ENCODE peak calls at places on chromosome 16, in six cellular contexts. F is SK-N-SH, N is HepG2, U is K562, V is GM12892, M is H1. E is an unnamed sample.

GRCh38 chr16:79150626-79151025 is 449.9 kb downstream of the MAF start:
- DNase-seq in F (no peak), N (no peak), U (no peak), V (no peak), M (no peak), E (no peak)

GRCh38 chr16:24580665-24581064 is 41.3 kb downstream of the RBBP6 start:
- DNase-seq in F (peak; percentile 41), N (no peak), U (no peak), V (no peak), M (no peak), E (no peak)

GRCh38 chr16:53502331-53503269 is at the start of gene AKTIP:
- DNase-seq in F (peak; percentile 65), N (no peak), U (peak; percentile 22), V (no peak), M (no peak), E (peak; percentile 49)

GRCh38 chr16:57194512-57194911 is 8.4 kb downstream of the RSPRY1 start:
- DNase-seq in F (peak; percentile 25), N (peak; percentile 96), U (no peak), V (no peak), M (no peak), E (no peak)

GRCh38 chr16:82124651-82125050 is 45.4 kb downstream of the MPHOSPH6 start:
- DNase-seq in F (no peak), N (no peak), U (no peak), V (no peak), M (no peak), E (no peak)

GRCh38 chr16:427295-427694 is 1.8 kb downstream of the RAB11FIP3 start:
- DNase-seq in F (no peak), N (no peak), U (no peak), V (no peak), M (no peak), E (no peak)

GRCh38 chr16:82995927-82996441 is 369.2 kb downstream of the CDH13 start:
- DNase-seq in F (no peak), N (no peak), U (no peak), V (no peak), M (no peak), E (no peak)

GRCh38 chr16:66714659-66715307 is 18.2 kb upstream of the CMTM4 start:
- DNase-seq in F (peak; percentile 46), N (no peak), U (no peak), V (no peak), M (no peak), E (no peak)

GRCh38 chr16:84599528-84600202 is 18.2 kb downstream of the COTL1 start:
- DNase-seq in F (peak; percentile 65), N (peak; percentile 95), U (peak; percentile 66), V (no peak), M (peak; percentile 50), E (no peak)

GRCh38 chr16:84810518-84811273 is 9.1 kb upstream of the CRISPLD2 start:
- DNase-seq in F (no peak), N (no peak), U (no peak), V (no peak), M (no peak), E (no peak)

GRCh38 chr16:25426829-25427228 is 169.2 kb upstream of the ZKSCAN2 start:
- DNase-seq in F (no peak), N (no peak), U (no peak), V (no peak), M (no peak), E (no peak)

GRCh38 chr16:64356267-64356666 is 765.6 kb downstream of the CDH11 start:
- DNase-seq in F (no peak), N (no peak), U (no peak), V (no peak), M (no peak), E (no peak)

GRCh38 chr16:52547834-52548215 is 882 bp upstream of the TOX3 start:
- DNase-seq in F (no peak), N (no peak), U (no peak), V (no peak), M (no peak), E (no peak)

GRCh38 chr16:10731790-10732189 is 11.9 kb upstream of the NUBP1 start:
- DNase-seq in F (no peak), N (no peak), U (no peak), V (no peak), M (no peak), E (no peak)

GRCh38 chr16:85157813-85158701 is 45.8 kb upstream of the CIBAR2 start:
- DNase-seq in F (peak; percentile 79), N (peak; percentile 79), U (no peak), V (no peak), M (peak; percentile 70), E (no peak)

GRCh38 chr16:80569440-80570105 is 28.8 kb downstream of the DYNLRB2 start:
- DNase-seq in F (no peak), N (no peak), U (peak; percentile 39), V (peak; percentile 57), M (no peak), E (peak; percentile 60)

GRCh38 chr16:24734382-24734781 is 4.9 kb downstream of the TNRC6A start:
- DNase-seq in F (no peak), N (no peak), U (no peak), V (no peak), M (no peak), E (no peak)

GRCh38 chr16:588639-588888 is 1.3 kb upstream of the RAB40C start:
- DNase-seq in F (peak; percentile 58), N (no peak), U (peak; percentile 64), V (no peak), M (no peak), E (no peak)

GRCh38 chr16:67235816-67236547 is 9.1 kb downstream of the TMEM208 start:
- DNase-seq in F (no peak), N (no peak), U (peak; percentile 35), V (no peak), M (no peak), E (no peak)

GRCh38 chr16:65373095-65373494 is 251.2 kb upstream of the CDH11 start:
- DNase-seq in F (no peak), N (no peak), U (no peak), V (no peak), M (no peak), E (no peak)

GRCh38 chr16:85448557-85449194 is 164.4 kb upstream of the GSE1 start:
- DNase-seq in F (peak; percentile 86), N (peak; percentile 79), U (no peak), V (no peak), M (no peak), E (no peak)

GRCh38 chr16:70433456-70434103 is 5.3 kb downstream of the ST3GAL2 start:
- DNase-seq in F (peak; percentile 70), N (no peak), U (peak; percentile 45), V (no peak), M (no peak), E (no peak)
- TF ChIP-seq POLR2AphosphoS5 in F (peak; percentile 16), N (no peak), U (no peak), V (no peak), M (no peak), E (no peak)

GRCh38 chr16:69188716-69189115 is 1.8 kb downstream of the SNTB2 start:
- DNase-seq in F (no peak), N (no peak), U (no peak), V (no peak), M (no peak), E (no peak)
- TF ChIP-seq TAF1 in F (no peak), N (no peak), U (no peak), V (no peak), M (no peak), E (no peak)

GRCh38 chr16:87407511-87408112 is 15.5 kb downstream of the MAP1LC3B start:
- DNase-seq in F (no peak), N (no peak), U (no peak), V (no peak), M (no peak), E (no peak)
- TF ChIP-seq POLR2AphosphoS5 in F (no peak), N (no peak), U (no peak), V (no peak), M (no peak), E (no peak)

DNA sequence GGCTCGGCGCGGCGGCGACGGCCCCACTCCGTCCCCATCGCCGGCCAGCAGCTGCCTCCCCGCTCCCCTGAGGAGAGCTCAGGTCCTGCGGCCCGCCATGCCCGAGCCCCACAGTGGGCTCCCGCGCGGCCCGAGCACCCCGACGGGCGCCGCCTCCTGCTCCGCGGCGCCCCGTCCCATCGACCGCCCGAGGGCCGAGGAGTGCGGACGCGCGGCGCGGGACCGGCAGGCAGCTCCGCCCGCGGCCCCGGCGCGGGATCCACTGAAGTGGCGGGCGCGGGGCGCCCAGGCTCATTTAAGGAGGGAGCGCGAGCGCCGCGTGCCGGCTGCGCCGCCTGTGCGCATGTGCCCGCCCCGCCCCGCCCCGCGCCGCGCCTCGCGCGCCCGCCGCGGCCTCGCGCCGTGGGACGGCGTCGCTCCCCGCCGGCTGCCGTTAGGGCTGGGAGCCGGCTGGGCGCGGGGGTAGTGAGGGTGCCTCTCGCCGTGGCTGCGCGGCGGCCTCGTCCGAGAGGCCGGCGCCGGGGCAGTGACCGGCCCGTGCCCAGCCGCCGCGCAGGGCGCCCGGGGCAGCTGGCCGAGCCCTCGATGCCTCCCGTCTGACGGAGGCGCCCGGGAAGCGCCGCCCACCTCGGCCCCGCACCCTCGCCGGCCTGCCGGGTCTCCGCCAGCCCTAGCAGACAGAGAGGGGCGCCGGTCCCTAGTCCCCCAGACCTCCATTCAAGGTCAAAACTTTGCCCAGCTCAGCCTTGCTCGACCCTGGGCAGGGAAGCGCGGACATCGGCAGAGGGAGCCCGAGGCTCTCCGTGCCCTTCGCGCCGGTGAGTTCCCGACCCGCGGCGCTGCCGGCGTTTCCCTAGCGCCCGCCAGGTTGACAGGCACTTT is at the start of gene NETO2:
- DNase-seq in F (peak; percentile 88), N (peak; percentile 52), U (peak; percentile 78), V (peak; percentile 55), M (no peak), E (peak; percentile 55)
- TF ChIP-seq TAF1 in F (no peak), N (no peak), U (peak; percentile 2), V (peak; percentile 17), M (peak; percentile 49), E (no peak)

E was measured in GM12891.